ENCODE peak calls at places on chromosomes 5 and 9, in nine cellular contexts. C is lower leg skin, L is brain microvascular endothelial cell, R is stomach, S is adrenal gland, X is cardiac muscle cell, B is astrocyte of the spinal cord, N is WTC11, O is bronchial epithelial cell. K is an unnamed sample.

GRCh38 chr5:77843570-77844407 is 67.7 kb upstream of the TBCA start:
- DNase-seq in O (no peak), R (no peak), B (no peak), X (peak; percentile 47), C (no peak), S (no peak), N (peak; percentile 61), L (no peak), K (no peak)

GRCh38 chr9:21974542-21975409 is 19.4 kb downstream of the CDKN2A start:
- DNase-seq in X (peak; percentile 30), O (peak; percentile 56), S (peak; percentile 63), C (peak; percentile 86), R (peak; percentile 61), L (peak; percentile 80), N (peak; percentile 87), B (peak; percentile 76), K (peak; percentile 86)

GRCh38 chr5:33892419-33893151 is 795 bp upstream of the ADAMTS12 start:
- DNase-seq in C (no peak), B (peak; percentile 95), S (peak; percentile 33), X (peak; percentile 98), N (no peak), R (peak; percentile 49), O (peak; percentile 9), L (peak; percentile 83), K (no peak)

GRCh38 chr5:108836492-108836891 is 88.8 kb downstream of the FER start:
- DNase-seq in C (no peak), L (no peak), B (no peak), X (no peak), S (no peak), O (no peak), N (no peak), R (no peak), K (no peak)

GRCh38 chr9:15155826-15156225 is 151.2 kb downstream of the TTC39B start:
- DNase-seq in C (no peak), L (peak; percentile 33), R (no peak), B (peak; percentile 34), S (peak; percentile 16), X (peak; percentile 54), O (no peak), N (no peak), K (no peak)

GRCh38 chr9:91312717-91313325 is 48.9 kb downstream of the AUH start:
- DNase-seq in X (no peak), R (peak; percentile 40), L (no peak), O (peak; percentile 96), S (no peak), N (no peak), C (no peak), B (no peak), K (no peak)

GRCh38 chr5:96348536-96348935 is 84.5 kb downstream of the PCSK1 start:
- DNase-seq in O (no peak), N (no peak), B (no peak), X (no peak), C (no peak), L (no peak), R (no peak), S (no peak), K (no peak)

GRCh38 chr9:83707518-83707767 is 315 bp downstream of the UBQLN1 start:
- DNase-seq in O (peak; percentile 61), R (peak; percentile 75), N (no peak), L (peak; percentile 75), X (no peak), S (peak; percentile 86), B (peak; percentile 84), C (peak; percentile 96), K (peak; percentile 91)

GRCh38 chr9:83708515-83709158 is 879 bp upstream of the UBQLN1 start:
- DNase-seq in B (no peak), R (peak; percentile 65), C (peak; percentile 97), N (peak; percentile 45), O (peak; percentile 44), S (peak; percentile 90), L (peak; percentile 45), X (peak; percentile 65), K (peak; percentile 86)

DNA sequence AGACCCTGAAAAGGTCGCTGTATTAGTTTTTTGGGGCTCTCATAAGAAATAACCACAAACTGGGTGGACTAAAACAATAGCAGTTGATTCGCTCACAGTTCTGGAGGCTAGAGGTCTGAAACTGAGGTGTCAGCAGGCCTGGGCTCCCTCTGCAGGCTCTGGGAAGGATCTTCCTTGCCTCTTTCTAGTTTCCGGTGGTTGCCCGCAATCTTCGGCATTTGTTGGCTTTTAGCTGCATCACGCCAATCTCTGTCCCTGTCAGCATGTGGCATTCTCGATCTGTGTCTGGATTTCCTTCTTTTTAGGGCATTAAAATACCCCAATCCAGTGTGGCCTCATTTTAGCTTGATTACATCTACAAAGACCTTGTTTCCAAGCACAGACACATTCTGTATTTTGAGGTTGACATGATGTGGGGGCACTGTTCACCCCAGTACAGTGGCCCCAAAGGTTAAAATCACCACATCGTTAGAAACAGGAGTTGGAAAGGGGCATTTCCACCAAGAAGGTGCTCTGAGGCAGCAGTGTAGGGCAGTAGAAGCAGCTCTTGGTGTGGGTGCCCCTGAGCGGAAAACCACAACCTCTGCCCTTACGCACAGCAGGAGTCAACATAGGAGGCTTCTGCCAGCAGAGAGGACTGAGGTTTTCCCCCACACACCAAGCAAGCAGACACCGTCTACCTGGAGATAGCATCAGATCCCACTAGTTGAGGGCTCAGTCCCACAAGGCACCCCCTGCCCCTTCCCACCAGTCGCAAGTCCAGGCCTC is 13.5 kb downstream of the ZNF79 start:
- DNase-seq in R (no peak), L (no peak), O (no peak), B (no peak), X (no peak), N (no peak), S (no peak), C (no peak), K (no peak)
- TF ChIP-seq CTCF in R (no peak), L (peak; percentile 37), O (no peak), B (peak; percentile 20), X (peak; percentile 15), N (no peak), S (no peak), C (no peak), K (peak; percentile 25)

DNA sequence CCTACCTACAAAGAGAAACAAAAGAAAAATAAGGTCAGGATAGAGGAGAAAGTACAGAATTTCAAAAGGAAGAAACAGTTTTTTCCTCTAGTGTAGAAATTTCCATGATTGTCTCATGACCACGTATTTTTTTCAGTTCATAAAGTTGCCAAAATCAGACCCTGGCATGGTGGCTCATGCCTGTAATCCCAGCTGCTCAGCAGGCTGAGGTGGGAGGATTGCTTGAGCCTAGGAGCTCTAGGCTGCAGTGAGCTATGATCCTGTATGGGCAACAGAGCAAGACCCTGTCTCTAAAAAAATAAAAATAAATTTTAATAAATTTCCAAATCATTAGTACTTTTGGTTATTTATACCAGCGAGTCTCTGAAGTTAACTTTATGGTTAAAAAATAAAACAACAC is 37.8 kb downstream of the CWC27 start:
- DNase-seq in L (no peak), S (no peak), C (no peak), N (no peak), X (no peak), B (no peak), O (no peak), R (no peak), K (no peak)
- TF ChIP-seq CTCF in L (no peak), S (no peak), C (no peak), N (no peak), X (no peak), B (no peak), O (no peak), R (no peak), K (no peak)

GRCh38 chr9:86201474-86202337 is 57.8 kb downstream of the C9orf153 start:
- DNase-seq in S (no peak), C (no peak), X (no peak), R (no peak), N (no peak), L (no peak), B (no peak), O (no peak), K (peak; percentile 7)
- TF ChIP-seq CTCF in S (no peak), C (no peak), X (no peak), R (no peak), N (no peak), L (no peak), B (no peak), O (no peak), K (no peak)

GRCh38 chr5:72109051-72109411 is 1.8 kb downstream of the MAP1B start:
- DNase-seq in O (no peak), R (no peak), B (no peak), S (no peak), N (no peak), X (no peak), L (no peak), C (no peak), K (no peak)

GRCh38 chr5:72110401-72111013 is 3.2 kb downstream of the MAP1B start:
- DNase-seq in C (no peak), N (no peak), R (no peak), B (no peak), L (no peak), X (peak; percentile 45), O (no peak), S (no peak), K (no peak)

GRCh38 chr5:72107874-72108199 is 562 bp downstream of the MAP1B start:
- DNase-seq in S (no peak), X (no peak), B (peak; percentile 46), O (peak; percentile 5), N (peak; percentile 38), L (peak; percentile 10), C (no peak), R (no peak), K (no peak)

GRCh38 chr5:72108200-72109050 is 1.1 kb downstream of the MAP1B start:
- DNase-seq in R (no peak), C (peak; percentile 95), X (peak; percentile 78), N (peak; percentile 85), O (peak; percentile 15), B (peak; percentile 77), L (peak; percentile 70), S (peak; percentile 60), K (peak; percentile 88)

GRCh38 chr5:72109625-72110024 is 2.4 kb downstream of the MAP1B start:
- DNase-seq in N (no peak), L (peak; percentile 31), O (no peak), R (no peak), B (peak; percentile 50), S (no peak), X (peak; percentile 48), C (no peak), K (no peak)
- TF ChIP-seq CTCF in N (no peak), L (peak; percentile 32), O (no peak), R (no peak), B (no peak), S (no peak), X (peak; percentile 18), C (no peak), K (peak; percentile 32)

GRCh38 chr9:76999261-76999660 is 20.2 kb upstream of the FOXB2 start:
- DNase-seq in C (no peak), O (no peak), B (no peak), S (no peak), L (no peak), R (no peak), N (no peak), X (no peak), K (no peak)

GRCh38 chr9:77000330-77000729 is 19.1 kb upstream of the FOXB2 start:
- DNase-seq in R (no peak), O (no peak), S (no peak), N (no peak), X (no peak), C (no peak), B (no peak), L (no peak), K (no peak)

GRCh38 chr9:76996700-76997099 is 22.8 kb upstream of the FOXB2 start:
- DNase-seq in X (peak; percentile 53), R (no peak), B (no peak), N (peak; percentile 72), S (peak; percentile 37), C (no peak), O (no peak), L (peak; percentile 28), K (no peak)
- TF ChIP-seq CTCF in X (peak; percentile 80), R (peak; percentile 24), B (peak; percentile 80), N (peak; percentile 59), S (peak; percentile 51), C (no peak), O (peak; percentile 60), L (peak; percentile 86), K (peak; percentile 60)